ENCODE peak calls at places on chromosomes 4 and X, in six cellular contexts. Y is lung; S is stimulated activated CD4-positive, alpha-beta T cell treated with anti-CD3 and anti-CD28 coated beads, Interleukin-15, amount 100 ng/mL, for 1 hour; C is AG10803; K is NCI-H1092; H is activated CD8-positive, alpha-beta T cell treated with anti-CD3 and anti-CD28 coated beads, Interleukin-2, amount 10 ng/mL, durations not matched to agents 7 days and 5 days. U is an unnamed sample.

GRCh38 chrX:20680998-20681397 is 414.3 kb upstream of the RPS6KA3 start:
- DNase-seq in Y (no peak), K (no peak), H (no peak), C (peak), S (no peak), U (no peak)

GRCh38 chr4:90121961-90122748 is 5.0 kb upstream of the CCSER1 start:
- DNase-seq in K (no peak), S (no peak), Y (no peak), H (no peak), C (no peak), U (no peak)

GRCh38 chrX:140091276-140091886 is 126.1 kb upstream of the CXorf66 start:
- DNase-seq in S (peak), Y (no peak), K (no peak), C (peak), H (peak), U (peak)

GRCh38 chrX:70289168-70289792 is 447 bp downstream of the PDZD11 start:
- DNase-seq in C (no peak), Y (no peak), H (no peak), S (no peak), K (no peak), U (no peak)

GRCh38 chr4:187883049-187883448 is 112.5 kb upstream of the ZFP42 start:
- DNase-seq in C (no peak), K (no peak), Y (no peak), S (no peak), H (no peak), U (no peak)

GRCh38 chrX:22746081-22746480 is 253.7 kb upstream of the DDX53 start:
- DNase-seq in H (no peak), Y (no peak), C (no peak), S (no peak), K (no peak), U (no peak)

GRCh38 chr4:23039813-23040212 is 347.1 kb downstream of the GBA3 start:
- DNase-seq in C (peak), H (no peak), Y (no peak), K (no peak), S (no peak), U (no peak)

GRCh38 chrX:9278475-9279270 is 186.2 kb upstream of the TBL1X start:
- DNase-seq in S (no peak), Y (no peak), K (no peak), C (peak), H (no peak), U (no peak)

GRCh38 chr4:7559741-7560376 is 125.1 kb upstream of the PSAPL1 start:
- DNase-seq in C (no peak), H (no peak), K (peak), Y (no peak), S (no peak), U (no peak)

GRCh38 chr4:26782830-26783202 is 77.8 kb upstream of the STIM2 start:
- DNase-seq in K (no peak), S (no peak), Y (no peak), H (no peak), C (no peak), U (no peak)

GRCh38 chr4:128385683-128386304 is 98.2 kb upstream of the PGRMC2 start:
- DNase-seq in K (no peak), H (no peak), Y (no peak), S (no peak), C (peak), U (no peak)

GRCh38 chr4:105433421-105433820 is 40.4 kb downstream of the PPA2 start:
- DNase-seq in H (no peak), Y (no peak), K (no peak), S (no peak), C (no peak), U (no peak)